ENCODE peak calls at places on chromosomes 3 and 15, in eight cellular contexts. T is CD8-positive, alpha-beta T cell; D is T-helper 17 cell; Y is heart left ventricle; K is T-helper 9 cell; L is fibroblast of mammary gland; U is cardiac septum; R is breast epithelium. X is an unnamed sample.

GRCh38 chr3:187958432-187959003 is 195.4 kb upstream of the LPP start:
- DNase-seq in Y (no peak), T (peak), L (no peak), D (peak), U (no peak), R (no peak), K (peak), X (no peak)

GRCh38 chr15:58138106-58138505 is at the start of gene AQP9:
- DNase-seq in Y (no peak), R (no peak), L (peak), U (no peak), D (no peak), T (no peak), K (no peak), X (no peak)

GRCh38 chr3:152793969-152794368 is 41.0 kb upstream of the P2RY1 start:
- DNase-seq in U (no peak), R (no peak), Y (no peak), T (no peak), D (no peak), K (no peak), L (no peak), X (no peak)

GRCh38 chr3:63936929-63937328 is 24.7 kb upstream of the SCAANT1 start:
- DNase-seq in L (no peak), D (no peak), Y (no peak), T (no peak), K (no peak), U (no peak), R (no peak), X (no peak)

GRCh38 chr3:9669720-9670432 is 20.6 kb downstream of the MTMR14 start:
- DNase-seq in U (no peak), K (no peak), D (no peak), L (no peak), R (no peak), Y (peak), T (no peak), X (no peak)

GRCh38 chr3:66912306-66912705 is 85.8 kb upstream of the KBTBD8 start:
- DNase-seq in K (no peak), D (no peak), Y (no peak), T (no peak), U (no peak), L (no peak), R (no peak), X (no peak)

GRCh38 chr3:118907909-118908308 is 126.7 kb downstream of the IGSF11 start:
- DNase-seq in L (no peak), R (no peak), D (no peak), Y (no peak), T (no peak), U (no peak), K (no peak), X (no peak)

GRCh38 chr3:187986514-187986934 is 167.4 kb upstream of the LPP start:
- DNase-seq in K (no peak), T (peak), R (no peak), L (peak), U (no peak), D (no peak), Y (no peak), X (peak)

GRCh38 chr3:194675680-194676079 is 3.7 kb upstream of the LSG1 start:
- DNase-seq in L (peak), D (no peak), K (no peak), Y (no peak), T (no peak), R (no peak), U (no peak), X (no peak)

GRCh38 chr3:134372405-134373277 is 1.6 kb downstream of the AMOTL2 start:
- DNase-seq in K (no peak), T (no peak), R (no peak), L (no peak), D (no peak), Y (no peak), U (no peak), X (no peak)

GRCh38 chr15:41967506-41968206 is 4.7 kb downstream of the EHD4 start:
- DNase-seq in K (no peak), R (peak), Y (peak), T (no peak), U (peak), D (no peak), L (peak), X (no peak)

GRCh38 chr3:7536510-7536909 is 675.6 kb downstream of the GRM7 start:
- DNase-seq in U (no peak), K (no peak), T (no peak), D (no peak), Y (no peak), R (no peak), L (no peak), X (no peak)

GRCh38 chr3:150737874-150738679 is 24.9 kb downstream of the SIAH2 start:
- DNase-seq in R (no peak), U (no peak), D (no peak), L (peak), Y (no peak), K (no peak), T (no peak), X (no peak)

GRCh38 chr3:6216135-6216792 is 644.7 kb upstream of the GRM7 start:
- DNase-seq in U (no peak), L (no peak), R (no peak), K (no peak), D (no peak), T (no peak), Y (no peak), X (no peak)

GRCh38 chr3:148943531-148944200 is 47.7 kb upstream of the GYG1 start:
- DNase-seq in L (peak), K (no peak), D (no peak), Y (no peak), T (no peak), U (no peak), R (no peak), X (peak)

GRCh38 chr15:61041886-61042285 is 187.2 kb downstream of the RORA start:
- DNase-seq in Y (no peak), L (no peak), K (no peak), T (no peak), U (no peak), R (no peak), D (no peak), X (no peak)

GRCh38 chr3:193869221-193870201 is 266.4 kb upstream of the HES1 start:
- DNase-seq in R (peak), L (peak), Y (peak), U (peak), K (no peak), D (no peak), T (no peak), X (no peak)

GRCh38 chr3:5068531-5068930 is 53.6 kb upstream of the ARL8B start:
- DNase-seq in D (no peak), K (no peak), T (no peak), L (no peak), U (no peak), R (no peak), Y (no peak), X (no peak)

GRCh38 chr3:134419214-134419965 is 45.1 kb upstream of the AMOTL2 start:
- DNase-seq in T (no peak), R (no peak), L (no peak), U (no peak), D (no peak), K (no peak), Y (no peak), X (no peak)